ENCODE peak calls at places on chromosomes 4 and X, in six cellular contexts. M, U, A, K, T and O are unnamed samples.

GRCh38 chrX:70132244-70132643 is 1.0 kb upstream of the IGBP1 start:
- DNase-seq in M (no peak), U (no peak), A (no peak), K (no peak), T (no peak), O (peak; percentile 23)

GRCh38 chr4:77146426-77147399 is 10.3 kb upstream of the CCNG2 start:
- DNase-seq in M (no peak), U (no peak), A (no peak), K (no peak), T (no peak), O (peak; percentile 74)

GRCh38 chr4:146255463-146255862 is 41.1 kb downstream of the REELD1 start:
- DNase-seq in M (no peak), U (no peak), A (no peak), K (no peak), T (no peak), O (no peak)

GRCh38 chr4:122003335-122003734 is 51.5 kb upstream of the TRPC3 start:
- DNase-seq in M (peak; percentile 82), U (no peak), A (peak; percentile 86), K (no peak), T (no peak), O (peak; percentile 27)

GRCh38 chrX:15301924-15302323 is 13.5 kb downstream of the ASB11 start:
- DNase-seq in M (no peak), U (peak; percentile 28), A (peak; percentile 46), K (no peak), T (no peak), O (no peak)

GRCh38 chrX:150050387-150050786 is 112.1 kb upstream of the EOLA2 start:
- DNase-seq in M (no peak), U (no peak), A (no peak), K (no peak), T (no peak), O (peak; percentile 13)

GRCh38 chr4:54499308-54500074 is 158.3 kb upstream of the KIT start:
- DNase-seq in M (no peak), U (no peak), A (no peak), K (no peak), T (no peak), O (no peak)

GRCh38 chr4:159823743-159824142 is 720.9 kb downstream of the RAPGEF2 start:
- DNase-seq in M (no peak), U (no peak), A (no peak), K (no peak), T (no peak), O (peak; percentile 54)

GRCh38 chrX:129875669-129876068 is 30.3 kb upstream of the UTP14A start:
- DNase-seq in M (no peak), U (no peak), A (no peak), K (peak; percentile 16), T (no peak), O (peak; percentile 62)

GRCh38 chr4:102730968-102731533 is 29.7 kb downstream of the MANBA start:
- DNase-seq in M (peak; percentile 59), U (no peak), A (peak; percentile 84), K (no peak), T (no peak), O (no peak)

GRCh38 chr4:145619639-145619996 is 433 bp downstream of the MMAA start:
- DNase-seq in M (no peak), U (no peak), A (no peak), K (no peak), T (no peak), O (peak; percentile 54)

GRCh38 chr4:24477919-24478318 is 106.4 kb downstream of the DHX15 start:
- DNase-seq in M (peak; percentile 53), U (peak; percentile 51), A (peak; percentile 70), K (peak; percentile 76), T (no peak), O (no peak)

GRCh38 chrX:20547649-20548051 is 280.9 kb upstream of the RPS6KA3 start:
- DNase-seq in M (no peak), U (no peak), A (no peak), K (no peak), T (no peak), O (peak; percentile 16)

GRCh38 chr4:135050086-135050717 is 848.6 kb upstream of the PABPC4L start:
- DNase-seq in M (no peak), U (no peak), A (no peak), K (no peak), T (no peak), O (no peak)

GRCh38 chr4:120630432-120630831 is 292.1 kb downstream of the PRDM5 start:
- DNase-seq in M (no peak), U (no peak), A (no peak), K (no peak), T (no peak), O (peak; percentile 3)

GRCh38 chr4:83731609-83732008 is 195.7 kb downstream of the GPAT3 start:
- DNase-seq in M (no peak), U (no peak), A (no peak), K (no peak), T (no peak), O (peak; percentile 34)

GRCh38 chr4:187158003-187158402 is 434.3 kb upstream of the FAT1 start:
- DNase-seq in M (no peak), U (no peak), A (no peak), K (no peak), T (peak; percentile 25), O (no peak)

GRCh38 chr4:154045086-154045485 is 256.2 kb upstream of the SFRP2 start:
- DNase-seq in M (no peak), U (no peak), A (no peak), K (no peak), T (no peak), O (no peak)

GRCh38 chr4:55278316-55278715 is 67.7 kb upstream of the SRD5A3 start:
- DNase-seq in M (no peak), U (no peak), A (no peak), K (no peak), T (no peak), O (no peak)

GRCh38 chr4:38842998-38843397 is 13.6 kb downstream of the TLR6 start:
- DNase-seq in M (no peak), U (no peak), A (no peak), K (no peak), T (no peak), O (no peak)

GRCh38 chr4:72525938-72526337 is 43.1 kb downstream of the ADAMTS3 start:
- DNase-seq in M (no peak), U (peak; percentile 71), A (no peak), K (no peak), T (no peak), O (no peak)
- TF ChIP-seq CTCF in M (no peak), U (no peak), A (no peak), K (no peak), T (no peak), O (no peak)

GRCh38 chr4:125749354-125749753 is 434.6 kb downstream of the FAT4 start:
- DNase-seq in M (no peak), U (no peak), A (no peak), K (no peak), T (no peak), O (no peak)

GRCh38 chr4:125750399-125750798 is 435.6 kb downstream of the FAT4 start:
- DNase-seq in M (no peak), U (no peak), A (no peak), K (no peak), T (no peak), O (no peak)

DNA sequence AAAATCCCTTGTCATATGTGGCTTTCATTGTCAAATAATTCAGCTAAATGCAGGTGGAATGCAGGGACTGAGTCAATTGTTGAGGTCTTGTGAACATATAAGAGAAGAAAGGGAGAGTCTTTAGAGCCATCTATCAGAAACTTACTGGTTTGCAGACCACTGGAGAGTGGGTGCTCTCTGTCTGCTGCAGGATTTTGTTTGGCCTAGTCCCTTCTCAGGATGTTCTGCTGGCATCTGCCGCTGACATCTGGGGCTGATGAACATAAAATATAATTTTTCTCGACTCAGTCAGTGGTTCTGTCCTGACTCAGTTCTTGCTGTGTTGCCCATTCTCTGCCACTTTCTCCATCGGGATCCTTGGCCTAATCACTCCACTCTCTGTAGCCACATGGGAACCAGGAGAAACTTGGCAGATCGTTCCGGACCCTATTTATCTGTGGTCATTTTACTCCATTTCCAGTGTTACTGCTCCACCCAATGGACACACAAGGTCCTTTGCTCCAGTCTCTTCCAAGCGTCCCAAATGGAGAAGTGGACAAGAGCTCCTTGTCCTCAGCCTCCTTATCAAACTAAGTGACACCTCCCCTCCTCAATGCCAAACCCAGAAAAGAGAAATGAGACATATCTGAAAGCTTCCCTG is 436.2 kb downstream of the FAT4 start:
- DNase-seq in M (peak; percentile 62), U (no peak), A (peak; percentile 76), K (no peak), T (no peak), O (no peak)
- TF ChIP-seq CTCF in M (peak; percentile 77), U (peak; percentile 64), A (peak; percentile 71), K (peak; percentile 43), T (peak; percentile 34), O (peak; percentile 18)

GRCh38 chr4:185123479-185123878 is 19.6 kb upstream of the SLC25A4 start:
- DNase-seq in M (no peak), U (no peak), A (no peak), K (no peak), T (no peak), O (no peak)

GRCh38 chr4:185120631-185120946 is 22.5 kb upstream of the SLC25A4 start:
- DNase-seq in M (no peak), U (no peak), A (peak; percentile 75), K (no peak), T (no peak), O (no peak)

GRCh38 chr4:185117300-185117934 is 25.6 kb upstream of the SLC25A4 start:
- DNase-seq in M (no peak), U (no peak), A (peak; percentile 59), K (no peak), T (no peak), O (no peak)

GRCh38 chr4:185122681-185123345 is 20.3 kb upstream of the SLC25A4 start:
- DNase-seq in M (no peak), U (no peak), A (no peak), K (no peak), T (no peak), O (no peak)

GRCh38 chr4:185119927-185120630 is 23.0 kb upstream of the SLC25A4 start:
- DNase-seq in M (no peak), U (no peak), A (no peak), K (no peak), T (no peak), O (no peak)
- TF ChIP-seq CTCF in M (no peak), U (no peak), A (no peak), K (no peak), T (no peak), O (no peak)

GRCh38 chr4:6684656-6685055 is 9.0 kb upstream of the S100P start:
- DNase-seq in M (no peak), U (no peak), A (no peak), K (no peak), T (no peak), O (no peak)

GRCh38 chr4:6676722-6677558 is 16.7 kb upstream of the S100P start:
- DNase-seq in M (no peak), U (no peak), A (no peak), K (no peak), T (no peak), O (no peak)

GRCh38 chr4:6680372-6681034 is 13.2 kb upstream of the S100P start:
- DNase-seq in M (peak; percentile 80), U (no peak), A (peak; percentile 84), K (no peak), T (no peak), O (no peak)

GRCh38 chr4:6682862-6683590 is 10.7 kb upstream of the S100P start:
- DNase-seq in M (no peak), U (no peak), A (no peak), K (no peak), T (no peak), O (no peak)

DNA sequence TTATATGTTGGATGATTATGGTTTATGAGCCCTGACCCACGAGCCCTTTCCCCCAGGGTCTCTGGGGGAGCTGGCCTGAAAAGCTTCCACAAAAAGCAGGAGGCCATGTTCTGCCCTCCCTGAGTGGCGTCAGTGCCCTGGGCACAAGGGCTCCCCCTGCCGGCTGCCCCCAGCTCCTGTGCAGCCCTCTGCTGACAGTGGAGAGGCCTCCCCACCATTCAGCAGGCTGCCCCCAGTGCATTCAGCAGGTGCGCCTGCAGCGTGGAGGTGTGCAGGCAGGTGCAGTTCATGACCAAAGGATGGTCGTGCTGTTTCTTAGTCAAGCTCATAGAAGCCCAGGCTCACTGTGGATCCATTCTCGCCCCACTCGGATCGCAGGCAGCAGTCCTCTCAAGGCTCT is 12.5 kb upstream of the S100P start:
- DNase-seq in M (no peak), U (no peak), A (no peak), K (no peak), T (peak; percentile 67), O (no peak)
- TF ChIP-seq CTCF in M (no peak), U (no peak), A (no peak), K (no peak), T (no peak), O (peak; percentile 43)